ENCODE peak calls at places on chromosomes 5 and 9, in seven cellular contexts. T, U, O, B, G, M and Z are unnamed samples. For H3K27me3 and H3K9me3, the result is how much of the 10 kb centered on the place peaks cover.

GRCh38 chr9:34072868-34073590 is 24.3 kb upstream of the UBAP2 start:
- DNase-seq in G (no peak), O (no peak), U (no peak), M (no peak), T (peak), B (no peak), Z (no peak)

GRCh38 chr5:6595405-6595804 is 37.4 kb downstream of the NSUN2 start:
- DNase-seq in T (no peak), B (no peak), O (no peak), U (no peak), G (no peak), M (no peak), Z (no peak)

GRCh38 chr5:91946870-91947269 is 563.8 kb upstream of the ARRDC3 start:
- DNase-seq in M (no peak), O (no peak), G (no peak), U (no peak), T (no peak), B (no peak), Z (no peak)

GRCh38 chr5:138574744-138575193 is 432 bp downstream of the HSPA9 start:
- DNase-seq in O (no peak), M (no peak), B (no peak), U (no peak), G (no peak), T (no peak), Z (no peak)

GRCh38 chr5:16480821-16481538 is 15.4 kb upstream of the ZNF622 start:
- DNase-seq in G (no peak), B (no peak), O (no peak), T (no peak), M (no peak), U (no peak), Z (no peak)

GRCh38 chr5:101977729-101978345 is 318.2 kb downstream of the SLCO4C1 start:
- DNase-seq in O (no peak), B (no peak), U (peak), T (no peak), M (no peak), G (no peak), Z (peak)

GRCh38 chr9:98057095-98057799 is 715 bp downstream of the NANS start:
- DNase-seq in U (no peak), B (no peak), M (no peak), G (no peak), T (no peak), O (peak), Z (peak)

GRCh38 chr9:127976943-127977871 is 3.6 kb downstream of the EEIG1 start:
- DNase-seq in O (no peak), U (no peak), T (peak), M (no peak), B (no peak), G (peak), Z (no peak)

GRCh38 chr9:5863092-5863746 is 27.5 kb upstream of the MLANA start:
- DNase-seq in B (no peak), M (no peak), U (no peak), G (peak), T (peak), O (no peak), Z (no peak)

GRCh38 chr5:117769877-117770276 is 1195.3 kb upstream of the SEMA6A start:
- DNase-seq in M (no peak), G (no peak), T (no peak), U (no peak), O (no peak), B (no peak), Z (no peak)

GRCh38 chr9:114304416-114305188 is 18.3 kb upstream of the ORM1 start:
- DNase-seq in U (no peak), T (peak), G (no peak), M (no peak), O (no peak), B (peak), Z (no peak)

GRCh38 chr5:43389679-43390329 is 22.4 kb downstream of the CCL28 start:
- DNase-seq in B (no peak), T (peak), M (no peak), U (peak), G (no peak), O (peak), Z (peak)

GRCh38 chr9:130402645-130403440 is 41.9 kb upstream of the ASS1 start:
- DNase-seq in T (no peak), G (no peak), M (no peak), B (no peak), O (no peak), U (no peak), Z (no peak)

GRCh38 chr9:130398487-130399240 is 46.1 kb upstream of the ASS1 start:
- DNase-seq in U (no peak), O (no peak), M (no peak), T (no peak), B (no peak), G (no peak), Z (no peak)

GRCh38 chr9:130402243-130402642 is 42.5 kb upstream of the ASS1 start:
- DNase-seq in M (no peak), U (no peak), O (no peak), B (no peak), T (no peak), G (no peak), Z (no peak)

GRCh38 chr9:130399768-130400167 is 45.0 kb upstream of the ASS1 start:
- DNase-seq in T (no peak), M (no peak), O (no peak), G (no peak), U (peak), B (no peak), Z (no peak)

GRCh38 chr9:130400870-130401269 is 43.9 kb upstream of the ASS1 start:
- DNase-seq in M (no peak), G (no peak), U (no peak), T (no peak), O (no peak), B (no peak), Z (no peak)
- H3K27me3 ChIP-seq in M (under half), G (under half), U (under half), T (under half), O (under half), B (under half), Z (under half)

DNA sequence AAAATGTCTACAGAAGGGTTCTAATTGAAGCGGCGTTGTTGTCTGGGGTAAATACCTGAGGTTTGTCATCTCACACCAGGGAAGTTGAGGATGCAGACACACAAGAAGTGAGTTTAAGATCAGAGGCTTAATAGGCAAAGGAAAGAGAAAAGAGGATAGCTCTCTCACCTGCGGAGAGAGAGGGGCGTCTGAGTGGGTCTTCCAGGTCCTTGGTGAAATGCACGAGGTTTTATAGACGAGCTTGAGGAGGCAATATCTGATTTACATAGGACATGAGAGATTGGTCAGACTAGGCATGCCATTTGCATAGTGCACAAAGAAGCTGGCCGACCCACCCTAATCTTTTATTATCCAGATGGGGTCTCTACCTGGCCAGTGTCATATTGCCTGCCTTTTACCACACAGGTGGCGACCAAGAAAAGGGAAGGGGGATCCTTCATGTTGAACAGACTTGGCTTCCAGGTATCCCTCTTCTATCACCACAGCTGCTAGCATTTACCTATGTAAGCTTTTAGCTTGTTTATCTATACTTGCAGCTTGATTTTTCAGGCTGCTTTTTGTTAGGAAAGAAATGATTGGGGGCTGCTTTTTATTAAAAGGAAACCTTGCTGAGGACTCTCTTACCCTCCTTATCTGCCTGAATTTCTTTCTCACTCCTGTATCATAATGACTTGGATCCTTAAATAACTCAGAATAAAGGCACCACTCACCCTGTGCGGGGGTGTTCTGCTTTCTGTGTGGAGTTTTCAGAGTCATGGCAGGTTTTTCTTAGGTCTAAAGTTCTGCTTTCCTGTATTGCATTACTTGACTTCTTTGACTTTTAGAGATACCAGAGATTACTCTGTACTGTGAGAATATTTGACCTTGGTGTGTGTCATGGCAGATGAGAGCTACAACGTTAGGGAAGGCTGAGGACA is 9.4 kb upstream of the GLT6D1 start:
- DNase-seq in T (no peak), M (no peak), B (no peak), G (no peak), U (no peak), O (no peak), Z (no peak)
- H3K9me3 ChIP-seq in T (under half), M (under half), B (under half), G (under half), U (under half), O (under half), Z (under half)

GRCh38 chr5:78782728-78783127 is 134.2 kb upstream of the LHFPL2 start:
- DNase-seq in T (no peak), U (no peak), M (no peak), B (no peak), G (no peak), O (no peak), Z (no peak)
- H3K27me3 ChIP-seq in T (under half), U (under half), M (under half), B (under half), G (under half), O (under half), Z (under half)

DNA sequence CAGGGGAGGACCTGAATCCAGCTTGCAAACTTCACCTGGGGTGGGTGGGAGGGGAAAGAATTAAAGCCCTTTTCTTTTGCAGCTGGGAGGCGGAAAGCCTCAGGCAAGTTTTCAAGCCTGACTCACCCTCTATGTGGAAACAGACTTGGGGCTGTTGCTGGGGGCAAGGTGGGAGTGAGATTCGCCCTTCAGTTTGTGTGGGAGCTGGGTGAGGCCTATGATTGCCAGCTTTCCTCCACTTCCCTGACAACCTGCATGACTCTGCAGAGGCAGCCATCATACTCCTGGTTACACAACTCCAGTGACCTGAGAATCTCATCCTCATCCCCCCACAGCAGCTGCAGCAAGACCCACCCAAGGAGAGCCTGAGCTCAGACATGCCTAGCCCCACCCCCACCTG is 43.2 kb upstream of the SREK1 start:
- DNase-seq in B (no peak), M (no peak), U (no peak), T (no peak), O (no peak), G (no peak), Z (no peak)
- H3K9me3 ChIP-seq in B (under half), M (under half), U (under half), T (under half), O (under half), G (under half), Z (under half)

GRCh38 chr5:50965621-50966362 is 299.4 kb downstream of the PARP8 start:
- DNase-seq in T (no peak), U (peak), G (no peak), O (no peak), M (no peak), B (no peak), Z (no peak)

GRCh38 chr5:50967388-50968039 is 301.1 kb downstream of the PARP8 start:
- DNase-seq in T (no peak), G (no peak), M (no peak), U (peak), B (no peak), O (no peak), Z (no peak)

GRCh38 chr5:50966986-50967385 is 300.5 kb downstream of the PARP8 start:
- DNase-seq in U (peak), O (no peak), T (no peak), M (no peak), B (no peak), G (no peak), Z (no peak)

GRCh38 chr5:50968296-50969206 is 302.1 kb downstream of the PARP8 start:
- DNase-seq in M (no peak), O (no peak), T (no peak), B (no peak), U (peak), G (no peak), Z (no peak)

GRCh38 chr5:50969207-50970145 is 303.0 kb downstream of the PARP8 start:
- DNase-seq in T (no peak), U (peak), G (no peak), B (no peak), M (no peak), O (no peak), Z (no peak)
- H3K27me3 ChIP-seq in T (half or more), U (half or more), G (under half), B (under half), M (half or more), O (half or more), Z (half or more)

DNA sequence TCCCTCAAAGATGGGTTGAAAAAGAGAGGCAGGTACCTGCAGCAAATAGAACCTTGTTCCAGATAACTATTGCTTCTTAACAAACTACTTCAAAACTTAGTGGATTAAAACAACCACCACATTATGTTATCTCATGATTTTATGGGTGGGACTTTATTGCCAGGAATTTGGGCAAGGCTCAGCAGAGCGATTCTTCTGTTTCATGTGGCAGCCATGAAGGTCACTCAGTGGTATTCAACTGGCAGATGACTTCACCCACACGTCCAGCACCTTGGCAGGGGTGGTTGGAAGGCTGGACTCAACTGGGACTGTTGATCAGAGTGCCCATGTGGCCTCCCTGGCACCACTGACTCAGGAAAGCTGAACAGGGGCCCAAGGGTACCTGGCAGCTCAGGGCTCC is 112.0 kb downstream of the HSD17B3 start:
- DNase-seq in U (no peak), M (no peak), B (no peak), O (no peak), G (no peak), T (no peak), Z (no peak)
- H3K9me3 ChIP-seq in U (under half), M (under half), B (under half), O (under half), G (under half), T (under half), Z (under half)